ENCODE peak calls at places on chromosome 18, in four cellular contexts. X, K, N and A are unnamed samples. For H3K27me3, the result is how much of the 10 kb centered on the place peaks cover.

GRCh38 chr18:75173125-75173432 is 35.9 kb downstream of the PTGR3 start:
- DNase-seq in X (no peak), K (no peak), N (no peak), A (no peak)

GRCh38 chr18:13267517-13267916 is 49.0 kb downstream of the LDLRAD4 start:
- DNase-seq in X (no peak), K (no peak), N (peak), A (no peak)

GRCh38 chr18:44893045-44893706 is 212.5 kb downstream of the SETBP1 start:
- DNase-seq in X (no peak), K (no peak), N (no peak), A (no peak)

GRCh38 chr18:47911877-47912276 is 18.6 kb downstream of the SMAD2 start:
- DNase-seq in X (no peak), K (no peak), N (no peak), A (no peak)

GRCh38 chr18:43935051-43935412 is 657.7 kb upstream of the SYT4 start:
- DNase-seq in X (no peak), K (no peak), N (no peak), A (peak)

GRCh38 chr18:27717816-27718215 is 459.1 kb downstream of the CDH2 start:
- DNase-seq in X (no peak), K (no peak), N (no peak), A (no peak)

GRCh38 chr18:23282437-23282781 is 147.1 kb downstream of the CABLES1 start:
- DNase-seq in X (no peak), K (no peak), N (no peak), A (no peak)

GRCh38 chr18:35122586-35123224 is 81.5 kb downstream of the MAPRE2 start:
- DNase-seq in X (no peak), K (no peak), N (no peak), A (peak)

GRCh38 chr18:11005528-11005927 is 143.8 kb downstream of the PIEZO2 start:
- DNase-seq in X (no peak), K (no peak), N (no peak), A (no peak)

GRCh38 chr18:64083906-64084305 is 65.0 kb downstream of the LINC00305 start:
- DNase-seq in X (no peak), K (no peak), N (no peak), A (no peak)

GRCh38 chr18:47113796-47114540 is 36.3 kb downstream of the HDHD2 start:
- DNase-seq in X (no peak), K (no peak), N (no peak), A (peak)

GRCh38 chr18:21402272-21402671 is 160.2 kb downstream of the GREB1L start:
- DNase-seq in X (no peak), K (no peak), N (no peak), A (no peak)

GRCh38 chr18:2891526-2892431 is 45.0 kb downstream of the EMILIN2 start:
- DNase-seq in X (no peak), K (peak), N (no peak), A (no peak)

GRCh38 chr18:79518683-79519128 is 123.0 kb downstream of the NFATC1 start:
- DNase-seq in X (no peak), K (no peak), N (peak), A (no peak)

GRCh38 chr18:70423120-70423519 is 134.3 kb downstream of the SOCS6 start:
- DNase-seq in X (no peak), K (no peak), N (no peak), A (no peak)

GRCh38 chr18:44744206-44745180 is 63.8 kb downstream of the SETBP1 start:
- DNase-seq in X (no peak), K (peak), N (no peak), A (no peak)

GRCh38 chr18:34122724-34123334 is 101.9 kb downstream of the NOL4 start:
- DNase-seq in X (no peak), K (no peak), N (no peak), A (peak)

GRCh38 chr18:67133669-67134068 is 382.9 kb downstream of the DSEL start:
- DNase-seq in X (no peak), K (no peak), N (no peak), A (no peak)

GRCh38 chr18:52936931-52937330 is 596.9 kb downstream of the DCC start:
- DNase-seq in X (no peak), K (no peak), N (no peak), A (no peak)

GRCh38 chr18:79736230-79736629 is 56.6 kb downstream of the CTDP1 start:
- DNase-seq in X (no peak), K (no peak), N (peak), A (no peak)

GRCh38 chr18:40841473-40841872 is 1113.6 kb upstream of the PIK3C3 start:
- DNase-seq in X (no peak), K (no peak), N (no peak), A (no peak)

GRCh38 chr18:59988098-59988706 is 88.4 kb downstream of the PMAIP1 start:
- DNase-seq in X (no peak), K (no peak), N (no peak), A (peak)

GRCh38 chr18:21904856-21905255 is 164.3 kb downstream of the MIB1 start:
- DNase-seq in X (no peak), K (no peak), N (no peak), A (no peak)

GRCh38 chr18:51668632-51669031 is 471.2 kb upstream of the MEX3C start:
- DNase-seq in X (no peak), K (no peak), N (no peak), A (peak)

GRCh38 chr18:21291106-21291505 is 49.1 kb downstream of the GREB1L start:
- DNase-seq in X (no peak), K (no peak), N (no peak), A (no peak)

GRCh38 chr18:21262979-21263378 is 20.9 kb downstream of the GREB1L start:
- DNase-seq in X (no peak), K (no peak), N (no peak), A (no peak)

GRCh38 chr18:57437433-57437781 is 2.2 kb downstream of the ONECUT2 start:
- DNase-seq in X (no peak), K (no peak), N (no peak), A (no peak)

GRCh38 chr18:57438669-57439616 is 3.8 kb downstream of the ONECUT2 start:
- DNase-seq in X (no peak), K (no peak), N (no peak), A (no peak)

GRCh38 chr18:57439617-57439975 is 4.4 kb downstream of the ONECUT2 start:
- DNase-seq in X (no peak), K (no peak), N (no peak), A (no peak)

GRCh38 chr18:57436965-57437333 is 1.8 kb downstream of the ONECUT2 start:
- DNase-seq in X (no peak), K (no peak), N (no peak), A (no peak)

GRCh38 chr18:57437782-57438668 is 2.9 kb downstream of the ONECUT2 start:
- DNase-seq in X (no peak), K (no peak), N (no peak), A (peak)
- H3K27me3 ChIP-seq in X (half or more), K (under half), N (half or more), A (half or more)

DNA sequence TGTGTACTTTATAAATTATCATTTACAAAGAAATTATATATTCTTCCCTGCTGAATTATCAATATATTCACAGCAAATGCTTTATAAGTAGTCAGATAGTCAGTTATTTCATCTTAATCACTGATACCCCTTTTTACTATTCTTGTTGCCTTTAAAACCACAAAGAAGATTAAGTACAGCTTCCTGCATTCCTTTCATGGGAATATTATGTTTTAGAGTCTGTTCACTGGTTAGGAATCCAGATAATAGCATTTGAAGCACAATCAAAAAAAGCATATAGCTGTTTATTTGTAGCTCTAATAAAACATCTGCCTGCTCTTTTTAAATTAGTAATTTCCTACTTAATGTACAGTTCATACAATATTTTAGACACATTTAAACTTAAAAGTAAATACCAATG is 508.9 kb downstream of the FBXO15 start:
- DNase-seq in X (no peak), K (no peak), N (no peak), A (no peak)
- H3K4me3 ChIP-seq in X (no peak), K (no peak), N (no peak), A (no peak)

DNA sequence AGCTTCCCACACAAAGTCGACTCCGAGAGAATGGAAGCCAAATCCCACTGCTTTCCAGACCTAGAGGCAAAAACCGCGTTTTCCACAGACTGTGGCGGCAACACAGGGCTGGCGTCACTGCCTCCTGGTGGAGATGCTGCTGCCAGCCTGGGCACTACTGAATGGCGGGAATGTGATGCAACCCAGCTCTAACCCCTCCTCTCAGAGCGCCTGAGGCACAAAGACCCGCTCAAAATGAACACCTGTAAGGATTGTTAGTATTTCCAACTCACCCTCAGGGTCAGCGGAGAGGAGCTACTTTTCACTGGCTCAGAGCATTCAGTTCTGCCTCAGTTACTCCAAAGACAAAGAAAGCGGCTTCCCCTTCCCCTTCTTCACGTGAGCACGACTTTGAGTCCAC is 548.0 kb upstream of the SALL3 start:
- DNase-seq in X (no peak), K (no peak), N (no peak), A (no peak)
- H3K27me3 ChIP-seq in X (under half), K (under half), N (under half), A (under half)

DNA sequence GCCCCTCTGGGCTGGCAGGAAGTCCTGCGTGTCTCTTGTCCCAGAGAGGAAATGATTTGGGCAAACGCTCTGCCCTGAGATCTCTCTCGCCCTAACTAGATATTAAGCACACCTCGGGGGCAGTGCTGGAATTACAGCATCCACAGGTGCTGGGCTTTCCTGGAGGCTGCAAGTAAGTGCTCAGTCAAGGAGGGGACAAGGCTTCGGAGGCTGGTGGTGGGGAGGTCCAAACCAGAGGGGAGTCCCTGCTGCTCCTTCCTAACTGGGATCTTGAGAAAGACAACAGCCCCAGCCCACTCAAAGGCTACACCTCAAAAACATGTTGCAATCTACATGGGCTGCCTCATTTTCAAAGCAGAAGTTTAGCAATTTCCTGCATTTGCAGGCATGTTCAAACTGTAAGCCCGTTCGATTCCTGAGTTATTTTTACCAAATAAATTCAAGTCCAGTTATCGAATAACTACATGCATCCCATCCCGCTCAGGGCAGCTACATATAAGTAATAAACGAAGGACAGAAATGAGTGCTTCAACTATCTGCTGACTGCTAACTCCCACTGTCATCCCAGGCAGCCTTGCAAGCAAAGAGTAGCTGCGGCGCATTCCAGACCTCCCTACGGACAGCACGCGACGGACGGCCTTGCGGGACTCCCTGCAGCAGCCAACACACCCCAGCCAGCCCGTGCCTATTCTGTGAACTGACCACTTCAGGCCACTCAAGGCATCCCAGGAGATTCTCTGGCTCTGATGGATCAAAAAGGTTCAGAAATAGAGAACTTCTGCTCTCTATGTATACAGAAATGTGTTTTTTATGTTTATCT is 27.5 kb downstream of the ZNF516 start:
- DNase-seq in X (peak), K (no peak), N (no peak), A (no peak)
- H3K4me3 ChIP-seq in X (peak), K (no peak), N (peak), A (no peak)

GRCh38 chr18:500230-500555 is 308 bp downstream of the COLEC12 start:
- DNase-seq in X (no peak), K (no peak), N (no peak), A (no peak)
- H3K27me3 ChIP-seq in X (under half), K (under half), N (under half), A (under half)

GRCh38 chr18:49023938-49024341 is 73.2 kb upstream of the SMAD7 start:
- DNase-seq in X (no peak), K (peak), N (peak), A (no peak)
- H3K4me3 ChIP-seq in X (no peak), K (no peak), N (no peak), A (no peak)